ENCODE peak calls at places on chromosomes 6 and 20, in seven cellular contexts. S is cardiac fibroblast; Y is CD8-positive, alpha-beta memory T cell; O is prostate gland; A is CD8-positive, alpha-beta T cell; G is suprapubic skin; Z is heart right ventricle. N is an unnamed sample.

GRCh38 chr6:157648561-157648960 is 174.5 kb upstream of the SNX9 start:
- DNase-seq in Y (no peak), A (no peak), Z (no peak), S (no peak), G (no peak), O (no peak), N (no peak)

GRCh38 chr6:44609051-44609612 is 221.6 kb downstream of the CDC5L start:
- DNase-seq in G (no peak), O (no peak), A (no peak), Y (no peak), S (no peak), Z (no peak), N (no peak)

GRCh38 chr6:170445984-170446383 is 107.1 kb downstream of the PSMB1 start:
- DNase-seq in Z (no peak), S (no peak), G (no peak), Y (no peak), O (no peak), A (no peak), N (no peak)

GRCh38 chr6:158999154-158999668 is 791 bp downstream of the RSPH3 start:
- DNase-seq in S (peak; percentile 16), A (no peak), G (no peak), Z (no peak), O (no peak), Y (no peak), N (no peak)

GRCh38 chr20:2822073-2822472 is 5.9 kb downstream of the TMEM239 start:
- DNase-seq in G (peak; percentile 45), A (peak; percentile 15), O (no peak), S (no peak), Z (no peak), Y (peak; percentile 73), N (no peak)

GRCh38 chr6:41715779-41716515 is 19.5 kb downstream of the TFEB start:
- DNase-seq in S (no peak), O (no peak), Y (no peak), A (no peak), Z (no peak), G (no peak), N (no peak)

GRCh38 chr6:46648869-46649488 is 3.6 kb downstream of the CYP39A1 start:
- DNase-seq in G (no peak), O (no peak), Z (no peak), A (no peak), S (no peak), Y (no peak), N (no peak)

GRCh38 chr6:116385462-116385807 is 14.7 kb downstream of the DSE start:
- DNase-seq in O (no peak), Y (no peak), G (no peak), A (no peak), S (peak; percentile 86), Z (peak; percentile 33), N (peak; percentile 51)

GRCh38 chr6:43144879-43145278 is 26.2 kb upstream of the SRF start:
- DNase-seq in G (no peak), A (no peak), S (peak; percentile 51), Y (no peak), Z (no peak), O (no peak), N (no peak)

GRCh38 chr6:137351890-137352289 is 132.7 kb upstream of the IFNGR1 start:
- DNase-seq in G (no peak), O (no peak), A (no peak), Z (no peak), S (no peak), Y (no peak), N (no peak)

GRCh38 chr6:25006565-25007001 is 70.8 kb upstream of the RIPOR2 start:
- DNase-seq in G (no peak), Z (peak; percentile 28), S (peak; percentile 85), O (peak; percentile 79), A (no peak), Y (peak; percentile 36), N (peak; percentile 43)

GRCh38 chr20:48771542-48771941 is 56.3 kb downstream of the PREX1 start:
- DNase-seq in Z (no peak), A (no peak), S (no peak), O (no peak), G (no peak), Y (no peak), N (no peak)

GRCh38 chr6:10425973-10426780 is 11.3 kb upstream of the TFAP2A start:
- DNase-seq in Z (no peak), O (no peak), S (peak; percentile 21), G (no peak), Y (no peak), A (no peak), N (peak; percentile 76)

GRCh38 chr20:38167851-38168760 is 3.0 kb upstream of the TGM2 start:
- DNase-seq in O (no peak), A (no peak), G (no peak), Z (peak; percentile 52), S (peak; percentile 94), Y (no peak), N (peak; percentile 79)

GRCh38 chr20:21182832-21183563 is 57.1 kb downstream of the KIZ start:
- DNase-seq in O (no peak), Z (no peak), Y (no peak), A (no peak), G (no peak), S (peak; percentile 87), N (peak; percentile 87)

GRCh38 chr6:163180874-163181541 is 233.5 kb upstream of the QKI start:
- DNase-seq in Z (peak; percentile 83), A (no peak), G (no peak), O (peak; percentile 12), Y (no peak), S (peak; percentile 70), N (peak; percentile 16)

GRCh38 chr6:47967843-47968242 is 143.2 kb downstream of the PTCHD4 start:
- DNase-seq in S (peak; percentile 3), Y (no peak), A (no peak), Z (no peak), G (no peak), O (no peak), N (no peak)

GRCh38 chr6:10847684-10848083 is 9.3 kb upstream of the MAK start:
- DNase-seq in O (no peak), G (no peak), Z (no peak), A (no peak), Y (no peak), S (peak; percentile 9), N (peak; percentile 14)

GRCh38 chr6:3610206-3610605 is 141.3 kb downstream of the PXDC1 start:
- DNase-seq in S (peak; percentile 11), A (no peak), Z (no peak), Y (no peak), G (no peak), O (peak; percentile 56), N (no peak)

GRCh38 chr6:154460306-154461071 is 50.0 kb downstream of the CNKSR3 start:
- DNase-seq in G (no peak), O (no peak), A (no peak), Y (no peak), S (peak; percentile 62), Z (no peak), N (peak; percentile 74)
- H3K4me3 ChIP-seq in G (no peak overlapping the region), O (no peak overlapping the region), A (no peak overlapping the region), Y (no peak overlapping the region), S (no peak overlapping the region), Z (no peak overlapping the region), N (no peak overlapping the region)

GRCh38 chr6:127518212-127518709 is 874 bp downstream of the MTCL3 start:
- DNase-seq in O (no peak), Z (no peak), S (no peak), Y (no peak), A (no peak), G (no peak), N (no peak)
- H3K4me3 ChIP-seq in O (no peak overlapping the region), Z (no peak overlapping the region), S (peak overlapping the region; percentile 54), Y (no peak overlapping the region), A (no peak overlapping the region), G (peak overlapping the region; percentile 24), N (no peak overlapping the region)

GRCh38 chr6:160520043-160520904 is 143.8 kb downstream of the LPA start:
- DNase-seq in G (peak; percentile 91), Y (peak; percentile 73), Z (peak; percentile 68), A (peak; percentile 72), O (peak; percentile 77), S (peak; percentile 43), N (peak; percentile 89)

GRCh38 chr6:160513836-160514235 is 150.2 kb downstream of the LPA start:
- DNase-seq in O (no peak), Y (no peak), G (no peak), A (no peak), Z (no peak), S (peak; percentile 22), N (no peak)

GRCh38 chr6:160519133-160519532 is 144.9 kb downstream of the LPA start:
- DNase-seq in O (no peak), S (no peak), G (no peak), Y (no peak), Z (no peak), A (no peak), N (no peak)

GRCh38 chr6:160523223-160523622 is 140.9 kb downstream of the LPA start:
- DNase-seq in A (no peak), Y (no peak), Z (no peak), O (no peak), S (no peak), G (no peak), N (no peak)

DNA sequence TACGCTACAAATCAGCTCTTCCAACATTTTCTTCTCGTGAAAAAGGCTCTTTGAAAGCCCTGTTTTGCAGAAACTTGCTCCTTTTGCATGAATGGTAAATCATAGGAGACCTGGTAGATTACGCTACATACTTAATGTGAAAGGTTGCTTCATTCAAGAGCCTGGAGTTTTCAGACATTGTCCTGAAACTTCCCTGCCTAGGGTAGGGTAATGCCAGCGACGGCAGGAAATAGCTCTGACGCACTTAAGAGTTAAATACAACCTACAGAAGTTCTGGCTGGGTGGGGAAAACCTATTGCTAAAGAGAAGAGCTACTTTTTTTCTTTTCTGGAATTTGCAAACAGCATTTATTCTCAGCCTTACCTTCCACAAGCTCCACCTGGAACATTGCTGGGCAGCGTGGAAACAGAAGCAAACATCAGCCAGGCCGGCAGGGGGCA is 144.5 kb downstream of the LPA start:
- DNase-seq in S (peak; percentile 74), Y (no peak), G (no peak), Z (no peak), O (no peak), A (no peak), N (no peak)
- H3K4me3 ChIP-seq in S (peak overlapping the region; percentile 64), Y (peak overlapping the region; percentile 81), G (peak overlapping the region; percentile 95), Z (peak overlapping the region; percentile 60), O (peak overlapping the region; percentile 69), A (peak overlapping the region; percentile 94), N (peak overlapping the region; percentile 83)

GRCh38 chr6:32847795-32848194 is 3.9 kb upstream of the PSMB8 start:
- DNase-seq in O (no peak), A (no peak), G (no peak), S (no peak), Z (no peak), Y (no peak), N (no peak)
- H3K4me3 ChIP-seq in O (no peak overlapping the region), A (peak overlapping the region; percentile 6), G (no peak overlapping the region), S (no peak overlapping the region), Z (no peak overlapping the region), Y (peak overlapping the region; percentile 6), N (no peak overlapping the region)

DNA sequence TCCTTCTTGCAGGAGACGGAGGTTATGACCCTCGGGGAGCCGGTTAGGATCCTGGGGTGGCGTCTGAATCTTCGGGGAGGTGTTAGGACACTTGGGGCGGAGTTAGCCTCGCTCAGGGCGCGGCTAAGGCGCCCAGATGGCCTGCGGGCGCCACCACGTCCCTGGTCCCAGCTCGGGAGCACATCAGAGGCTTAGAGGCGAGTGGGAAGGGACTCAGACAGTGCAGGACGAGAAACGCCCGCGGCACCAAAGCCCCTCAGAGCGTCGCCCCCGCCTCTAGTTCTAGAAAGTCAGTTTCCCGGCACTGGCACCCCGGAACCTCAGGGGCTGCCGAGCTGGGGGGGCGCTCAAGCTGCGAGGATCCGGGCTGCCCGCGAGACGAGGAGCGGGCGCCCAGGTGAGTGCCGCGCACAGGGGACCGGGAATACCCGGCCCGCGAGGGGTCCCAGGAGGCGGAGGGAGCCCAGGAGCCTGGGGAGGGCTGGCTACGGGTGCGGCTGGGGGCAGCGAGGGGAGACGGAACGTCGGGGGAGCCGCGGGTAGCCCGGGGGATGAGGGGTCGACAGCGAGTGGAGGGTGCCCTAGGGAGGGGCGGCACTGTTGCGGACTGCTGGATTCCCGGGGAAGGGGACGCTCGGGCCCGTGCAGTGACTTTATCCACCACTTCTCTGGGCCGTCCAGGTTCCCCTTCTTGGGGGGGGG is at the start of gene HCK:
- DNase-seq in Y (no peak), A (no peak), Z (no peak), G (no peak), S (no peak), O (no peak), N (no peak)
- H3K4me3 ChIP-seq in Y (no peak within 1 kb of the TSS), A (peak within 1 kb of the TSS; percentile 24), Z (peak within 1 kb of the TSS; percentile 30), G (peak within 1 kb of the TSS; percentile 47), S (no peak within 1 kb of the TSS), O (peak within 1 kb of the TSS; percentile 21), N (no peak within 1 kb of the TSS)